ENCODE peak calls at places on chromosomes 7 and 10, in five cellular contexts. R is HCT116, C is SK-N-SH, J is H1, Z is K562. V is an unnamed sample.

GRCh38 chr10:52261362-52261761 is 52.7 kb upstream of the DKK1 start:
- DNase-seq in Z (no peak), C (no peak), R (no peak), J (no peak), V (no peak)

GRCh38 chr7:151808296-151809155 is 68.4 kb downstream of the PRKAG2 start:
- DNase-seq in R (peak), J (no peak), Z (no peak), C (peak), V (no peak)

GRCh38 chr10:125538947-125539649 is 143.9 kb downstream of the TEX36 start:
- DNase-seq in C (peak), R (no peak), J (peak), Z (no peak), V (no peak)

GRCh38 chr10:127840884-127841283 is 51.9 kb downstream of the CLRN3 start:
- DNase-seq in Z (no peak), R (no peak), J (no peak), C (no peak), V (no peak)

GRCh38 chr7:1985071-1985470 is 247.7 kb downstream of the MAD1L1 start:
- DNase-seq in C (no peak), J (no peak), R (no peak), Z (no peak), V (no peak)

GRCh38 chr10:4661572-4662255 is 164.3 kb upstream of the AKR1E2 start:
- DNase-seq in J (no peak), Z (no peak), C (no peak), R (no peak), V (no peak)

GRCh38 chr7:2124604-2125345 is 108.0 kb downstream of the MAD1L1 start:
- DNase-seq in Z (no peak), R (no peak), C (no peak), J (no peak), V (no peak)

GRCh38 chr10:100470367-100470766 is 7.6 kb downstream of the WNT8B start:
- DNase-seq in Z (no peak), C (no peak), J (no peak), R (no peak), V (no peak)

GRCh38 chr7:37052673-37053072 is 328.4 kb upstream of the AOAH start:
- DNase-seq in R (no peak), Z (peak), J (peak), C (no peak), V (peak)

GRCh38 chr7:106418094-106418493 is 133.3 kb upstream of the NAMPT start:
- DNase-seq in J (no peak), R (no peak), Z (no peak), C (no peak), V (no peak)

DNA sequence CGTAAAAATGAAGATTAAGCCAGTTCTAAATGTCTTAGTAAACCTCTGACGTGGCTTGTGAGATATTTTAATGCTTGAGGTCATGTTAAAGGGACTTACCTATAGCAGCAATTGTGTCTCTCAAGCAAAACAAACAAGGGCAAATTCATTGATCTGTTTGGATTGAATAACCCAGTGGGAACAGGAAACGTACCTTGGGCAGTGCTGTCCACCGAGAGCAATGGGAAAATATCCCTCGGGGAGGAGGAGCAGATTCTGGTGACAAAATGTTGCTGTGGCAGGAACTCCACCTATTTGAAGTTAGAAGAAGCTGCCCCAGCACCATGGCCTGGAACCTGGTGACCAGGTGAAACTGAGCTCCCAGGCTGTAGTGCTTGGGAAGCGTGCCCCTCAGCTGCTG is 107.1 kb upstream of the FZD8 start:
- DNase-seq in J (no peak), C (no peak), R (no peak), Z (no peak), V (no peak)
- H3K9ac ChIP-seq in J (no peak), C (no peak), R (no peak), Z (no peak), V (no peak)

DNA sequence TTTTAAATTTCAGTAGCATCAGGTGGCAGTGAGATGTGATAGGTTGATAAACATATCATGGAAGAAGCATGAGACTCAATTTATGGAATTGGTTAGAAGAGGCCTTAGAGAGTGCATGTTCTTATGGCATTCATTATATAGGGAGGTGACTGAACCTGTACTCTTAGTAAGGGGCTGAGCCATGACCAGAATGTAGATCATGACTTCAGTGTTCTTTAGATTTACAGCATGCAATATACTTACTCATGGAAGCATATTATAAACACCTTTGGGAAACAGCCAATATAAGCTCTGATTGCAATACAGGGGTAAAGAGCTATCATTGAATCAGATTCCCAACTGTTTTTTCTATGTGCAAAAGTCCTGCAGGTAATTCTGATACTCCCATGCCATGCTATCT is 50.2 kb downstream of the NT5C3A start:
- DNase-seq in C (no peak), J (no peak), Z (no peak), R (no peak), V (no peak)
- TF ChIP-seq YY1 in C (no peak), J (no peak), Z (no peak), R (no peak), V (no peak)

DNA sequence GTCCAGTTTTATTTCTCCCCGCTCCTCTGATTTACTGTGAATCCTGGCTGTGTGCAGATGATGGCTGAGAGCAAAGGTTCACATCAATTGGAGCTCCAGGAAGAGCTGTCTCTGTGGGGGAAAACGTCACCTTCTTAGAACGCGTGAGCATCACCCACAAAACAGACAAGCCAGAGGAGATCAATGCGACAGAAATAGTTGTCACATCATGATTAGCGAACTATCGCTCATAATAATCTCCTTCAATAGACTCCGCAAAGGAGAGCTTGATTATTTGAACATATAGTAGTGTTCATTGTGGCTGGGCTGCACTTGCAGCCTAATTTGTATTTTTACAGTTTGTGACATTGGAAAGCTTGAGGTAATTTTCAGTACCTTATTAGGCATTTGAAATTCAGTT is 276.9 kb upstream of the PFKP start:
- DNase-seq in Z (no peak), J (no peak), R (no peak), C (no peak), V (no peak)
- H3K4me3 ChIP-seq in Z (no peak), J (no peak), R (no peak), C (no peak), V (no peak)

GRCh38 chr10:77351386-77351785 is 286.2 kb downstream of the KCNMA1 start:
- DNase-seq in R (no peak), Z (no peak), J (no peak), C (no peak), V (no peak)
- H3K9ac ChIP-seq in R (no peak), Z (no peak), J (no peak), C (peak), V (no peak)

GRCh38 chr10:47176206-47176902 is 123.6 kb upstream of the GDF10 start:
- DNase-seq in J (no peak), Z (no peak), C (no peak), R (no peak), V (no peak)
- TF ChIP-seq YY1 in J (no peak), Z (no peak), C (no peak), R (no peak), V (no peak)

GRCh38 chr10:132229834-132230556 is 43.2 kb downstream of the DPYSL4 start:
- DNase-seq in Z (no peak), J (no peak), R (no peak), C (peak), V (no peak)
- H3K4me3 ChIP-seq in Z (no peak), J (no peak), R (no peak), C (no peak), V (no peak)

DNA sequence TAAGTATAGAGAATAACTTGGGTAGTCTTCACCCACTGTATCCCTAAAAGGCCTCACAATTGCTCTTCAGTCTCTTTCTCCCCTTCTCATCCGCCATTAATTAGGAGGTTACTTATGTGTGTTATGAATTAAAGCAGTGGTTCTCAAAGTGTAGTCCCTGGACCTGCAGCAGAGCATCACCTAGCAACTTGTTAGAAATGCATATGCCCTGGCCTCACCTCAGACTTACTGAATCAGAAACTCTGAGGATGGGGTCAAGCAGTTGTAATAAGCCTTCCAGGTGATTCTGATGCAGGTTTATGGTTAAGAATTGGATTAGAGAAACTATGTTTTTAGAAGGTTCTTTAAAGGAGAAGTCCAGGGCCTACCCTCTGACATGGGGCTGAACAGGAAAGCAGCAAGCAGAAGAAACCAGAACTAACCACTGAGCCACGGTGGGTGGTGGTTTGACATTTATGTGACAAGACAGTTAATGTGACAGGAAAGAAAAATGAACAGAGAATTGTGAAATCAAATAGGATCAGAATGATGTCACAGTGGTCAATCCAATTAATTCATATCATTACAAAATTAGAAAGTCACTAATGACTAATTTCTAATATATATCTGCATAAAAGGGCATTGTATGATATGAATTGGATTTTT is 37.6 kb downstream of the ENTPD1 start:
- DNase-seq in C (no peak), R (no peak), Z (no peak), J (no peak), V (no peak)
- H3K9ac ChIP-seq in C (no peak), R (no peak), Z (no peak), J (no peak), V (no peak)